ENCODE peak calls at places on chromosomes 12 and 14, in five cellular contexts. E, B, N, K and F are unnamed samples.

GRCh38 chr12:103422328-103422727 is 73.4 kb downstream of the C12orf42 start:
- DNase-seq in B (no peak), N (no peak), E (no peak), K (no peak), F (no peak)

GRCh38 chr14:55721353-55721752 is 141.3 kb downstream of the KTN1 start:
- DNase-seq in E (no peak), K (no peak), B (peak; percentile 88), N (no peak), F (peak; percentile 73)

GRCh38 chr14:54776361-54777001 is 126.1 kb downstream of the GCH1 start:
- DNase-seq in N (no peak), E (peak; percentile 59), B (peak; percentile 79), K (no peak), F (peak; percentile 41)

GRCh38 chr12:113165521-113166450 is 16.3 kb downstream of the CFAP73 start:
- DNase-seq in B (no peak), N (no peak), E (no peak), K (no peak), F (no peak)

GRCh38 chr14:95497561-95498011 is 18.9 kb downstream of the SYNE3 start:
- DNase-seq in K (no peak), E (no peak), B (no peak), N (no peak), F (no peak)

GRCh38 chr12:120972870-120973543 is 5.3 kb upstream of the HNF1A start:
- DNase-seq in E (no peak), B (no peak), K (no peak), N (no peak), F (no peak)

GRCh38 chr14:90739318-90740077 is 76.7 kb downstream of the TTC7B start:
- DNase-seq in B (peak; percentile 34), E (no peak), N (no peak), K (no peak), F (no peak)

GRCh38 chr12:116123511-116124258 is 153.8 kb downstream of the MED13L start:
- DNase-seq in B (peak; percentile 66), E (no peak), N (no peak), K (no peak), F (peak; percentile 33)

GRCh38 chr14:101535808-101536207 is 25.5 kb upstream of the DIO3 start:
- DNase-seq in B (no peak), N (no peak), E (no peak), K (no peak), F (no peak)

GRCh38 chr12:79983492-79983891 is 48.6 kb upstream of the PPP1R12A start:
- DNase-seq in E (no peak), K (no peak), N (no peak), B (peak; percentile 78), F (no peak)

DNA sequence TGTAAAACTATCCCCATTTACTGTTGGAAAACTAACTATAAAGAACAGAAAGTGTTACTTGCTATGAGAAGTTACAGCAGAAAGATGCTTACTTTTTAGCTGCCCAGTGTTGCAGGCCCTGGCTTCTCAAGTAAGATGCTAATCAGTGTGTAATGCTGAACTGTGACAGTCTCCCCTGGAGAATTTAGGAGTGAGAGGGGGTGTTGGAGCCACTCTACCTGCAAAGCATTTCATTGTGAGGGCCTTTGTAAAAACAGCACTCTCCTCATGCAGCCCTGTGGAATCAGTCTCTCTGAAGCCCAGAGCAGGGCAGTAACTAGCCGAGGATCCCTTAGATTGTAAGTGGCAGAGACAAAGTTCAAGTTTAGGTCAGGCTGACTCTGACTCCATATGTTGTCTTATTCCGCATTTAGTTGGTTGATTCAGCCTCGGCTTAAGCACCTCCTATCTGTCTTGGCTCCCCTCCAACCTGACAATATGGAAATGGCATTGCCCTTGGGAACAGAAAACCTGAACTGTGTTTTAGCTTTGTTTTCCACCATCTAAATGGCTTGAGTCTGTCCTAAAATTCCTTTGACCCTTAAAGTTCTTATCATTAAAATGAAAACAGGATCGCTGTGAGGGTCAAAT is 141.3 kb downstream of the PRKCH start:
- DNase-seq in K (no peak), E (no peak), N (no peak), B (peak; percentile 83), F (no peak)
- H3K36me3 ChIP-seq in K (peaks cover 7% of the 10 kb centered on the region), E (peaks cover 23% of the 10 kb centered on the region), N (peaks cover 19% of the 10 kb centered on the region), B (no peaks in the 10 kb centered on the region), F (peaks cover 4% of the 10 kb centered on the region)

DNA sequence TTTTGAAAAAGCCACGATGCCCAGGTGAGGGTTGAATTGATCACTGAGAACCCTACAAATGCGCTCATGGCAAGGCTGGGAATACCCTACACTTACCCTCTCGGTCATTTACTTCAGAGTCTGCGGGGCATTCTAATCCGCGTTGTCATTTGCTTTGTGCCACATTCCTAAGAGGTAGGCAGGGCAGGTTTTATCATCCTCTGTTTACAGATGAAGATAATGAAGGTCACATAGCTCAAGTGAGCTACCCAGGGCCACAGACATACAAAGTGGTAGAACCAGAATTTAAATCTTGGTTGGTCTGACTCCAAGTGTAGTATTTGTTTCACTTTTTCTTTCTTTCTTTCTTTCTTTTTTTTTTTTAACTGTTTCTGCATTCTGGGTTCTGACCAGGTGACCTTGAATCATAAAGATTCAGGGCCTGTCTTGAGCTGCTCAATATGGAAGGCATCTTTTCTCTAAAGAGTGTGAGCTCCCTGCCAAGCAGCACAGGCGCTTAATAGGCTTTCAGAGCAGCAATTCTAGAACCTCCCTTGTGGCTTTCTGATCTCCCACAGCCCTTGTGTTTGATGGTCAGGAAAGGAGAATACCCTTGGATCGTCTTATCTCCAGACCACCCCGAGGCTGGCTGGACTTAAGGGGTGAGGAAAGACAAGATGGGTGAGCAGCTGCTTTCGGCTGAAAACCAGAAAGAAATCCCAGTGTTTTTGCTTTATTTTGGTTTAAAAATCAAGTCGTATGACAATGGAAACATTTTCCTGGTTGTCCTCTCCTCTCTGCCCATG is 662 bp upstream of the BATF start:
- DNase-seq in E (no peak), K (no peak), N (no peak), B (no peak), F (no peak)
- H3K4me3 ChIP-seq in E (peak overlapping the region; percentile 2), K (peak overlapping the region; percentile 44), N (peak overlapping the region; percentile 42), B (no peak overlapping the region), F (no peak overlapping the region)

DNA sequence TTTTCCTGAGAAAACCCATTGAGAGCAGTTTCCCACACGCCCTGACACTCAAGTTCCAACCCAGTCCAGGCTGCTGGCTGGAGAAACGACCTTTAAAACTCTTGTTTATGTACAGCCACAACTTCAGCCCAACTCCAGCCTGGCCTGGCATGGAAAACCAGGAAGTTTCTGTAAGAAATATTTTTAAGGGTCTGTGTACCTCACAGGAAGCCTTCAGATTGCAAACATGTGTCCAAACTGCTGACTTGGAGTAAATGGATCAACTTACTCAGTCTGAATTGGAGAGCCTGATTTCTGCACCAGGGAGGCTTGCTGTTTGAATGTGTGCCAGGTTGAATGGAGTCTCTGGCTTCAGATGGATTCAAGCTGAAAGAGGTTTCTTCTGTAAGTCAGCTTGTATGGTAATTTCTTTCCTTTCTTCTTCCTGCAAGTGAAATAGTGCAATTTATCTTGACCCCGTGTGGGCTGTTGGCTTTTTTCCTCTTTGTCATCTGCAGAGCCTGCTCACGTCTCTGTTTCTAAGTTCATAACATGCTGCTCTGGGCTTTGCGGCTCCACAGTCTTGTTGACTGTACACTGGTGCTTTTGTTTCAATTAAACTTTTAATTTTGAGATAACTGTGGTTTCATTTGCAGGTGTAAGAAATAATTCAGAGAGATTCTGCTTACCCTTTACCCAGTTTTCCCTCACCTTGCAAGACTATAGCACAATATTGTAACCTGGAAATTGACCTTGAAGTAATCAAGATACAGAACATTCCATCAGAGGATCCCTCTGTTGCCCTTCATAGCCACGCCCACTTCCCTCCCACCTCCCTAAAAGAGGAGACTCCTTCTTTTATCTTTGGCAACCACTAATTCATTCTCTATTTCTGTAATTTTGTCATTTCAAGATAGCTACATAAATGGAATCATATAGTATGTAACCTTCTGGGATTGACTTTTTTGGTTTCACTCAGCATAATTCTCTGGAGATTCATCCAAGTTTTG is 109.7 kb upstream of the PRMT8 start:
- DNase-seq in B (no peak), E (no peak), K (no peak), N (no peak), F (no peak)
- H3K27ac ChIP-seq in B (no peak overlapping the region), E (peak overlapping the region; percentile 15), K (no peak overlapping the region), N (no peak overlapping the region), F (no peak overlapping the region)

GRCh38 chr12:89632778-89633177 is 75.9 kb downstream of the ATP2B1 start:
- DNase-seq in K (no peak), B (no peak), N (no peak), E (no peak), F (no peak)

GRCh38 chr12:89636776-89637160 is 71.9 kb downstream of the ATP2B1 start:
- DNase-seq in N (no peak), K (no peak), E (no peak), B (no peak), F (no peak)

GRCh38 chr12:89636054-89636775 is 72.4 kb downstream of the ATP2B1 start:
- DNase-seq in E (no peak), N (no peak), K (no peak), B (peak; percentile 79), F (no peak)

DNA sequence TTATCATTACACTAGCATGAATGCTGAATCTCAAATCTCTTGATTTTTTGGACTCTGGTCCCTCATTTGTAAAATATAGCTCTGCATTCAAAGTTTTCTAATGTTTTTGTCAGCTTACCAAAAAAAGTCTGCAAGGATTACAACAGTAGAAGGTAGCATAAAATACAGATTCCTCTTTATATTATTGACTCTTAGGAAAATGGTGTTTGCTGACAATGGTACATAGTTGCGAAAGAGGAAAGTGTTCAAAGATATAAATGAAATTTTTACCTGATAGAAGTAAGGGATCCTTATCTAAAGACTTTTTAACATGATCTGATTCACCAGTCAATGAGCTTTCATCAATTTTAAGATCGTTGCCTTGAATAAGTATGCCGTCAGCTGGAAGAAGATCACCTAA is 74.1 kb downstream of the ATP2B1 start:
- DNase-seq in N (no peak), E (no peak), B (no peak), K (no peak), F (no peak)
- H3K36me3 ChIP-seq in N (peaks cover 29% of the 10 kb centered on the region), E (peaks cover 59% of the 10 kb centered on the region), B (peaks cover 4% of the 10 kb centered on the region), K (peaks cover 15% of the 10 kb centered on the region), F (no peaks in the 10 kb centered on the region)

GRCh38 chr12:66898700-66899469 is 220.0 kb upstream of the GRIP1 start:
- DNase-seq in N (no peak), K (no peak), E (no peak), B (no peak), F (no peak)
- H3K4me3 ChIP-seq in N (no peak overlapping the region), K (no peak overlapping the region), E (no peak overlapping the region), B (no peak overlapping the region), F (no peak overlapping the region)

GRCh38 chr12:76863005-76863670 is 15.7 kb downstream of the CSRP2 start:
- DNase-seq in E (no peak), N (no peak), K (no peak), B (peak; percentile 96), F (no peak)
- H3K27ac ChIP-seq in E (no peak overlapping the region), N (no peak overlapping the region), K (no peak overlapping the region), B (peak overlapping the region; percentile 86), F (no peak overlapping the region)